ENCODE peak calls at places on chromosome 19, in six cellular contexts. One of them, this sample, is unnamed.

GRCh38 chr19:56949651-56950050 is 109.1 kb upstream of the PEG3 start:
- DNase-seq in fibroblast of the aortic adventitia: no peak
- DNase-seq in AG09309: no peak
- DNase-seq in PC-9: no peak
- DNase-seq in progenitor cell of endocrine pancreas: no peak
- DNase-seq in heart left ventricle: no peak
- DNase-seq in this sample: no peak

GRCh38 chr19:40331052-40331451 is 17.1 kb downstream of the C19orf47 start:
- DNase-seq in fibroblast of the aortic adventitia: peak; percentile 3
- DNase-seq in AG09309: no peak
- DNase-seq in PC-9: no peak
- DNase-seq in progenitor cell of endocrine pancreas: no peak
- DNase-seq in heart left ventricle: no peak
- DNase-seq in this sample: no peak

GRCh38 chr19:48511800-48512503 is at the start of gene LMTK3:
- DNase-seq in fibroblast of the aortic adventitia: peak; percentile 16
- DNase-seq in AG09309: no peak
- DNase-seq in PC-9: no peak
- DNase-seq in progenitor cell of endocrine pancreas: no peak
- DNase-seq in heart left ventricle: no peak
- DNase-seq in this sample: no peak

GRCh38 chr19:6828306-6828697 is 55.8 kb downstream of the VAV1 start:
- DNase-seq in fibroblast of the aortic adventitia: no peak
- DNase-seq in AG09309: no peak
- DNase-seq in PC-9: peak; percentile 84
- DNase-seq in progenitor cell of endocrine pancreas: no peak
- DNase-seq in heart left ventricle: no peak
- DNase-seq in this sample: no peak

GRCh38 chr19:54316746-54317107 is 3.8 kb upstream of the LILRA5 start:
- DNase-seq in fibroblast of the aortic adventitia: no peak
- DNase-seq in AG09309: no peak
- DNase-seq in PC-9: no peak
- DNase-seq in progenitor cell of endocrine pancreas: no peak
- DNase-seq in heart left ventricle: no peak
- DNase-seq in this sample: no peak

GRCh38 chr19:29365836-29366417 is 153.0 kb upstream of the UQCRFS1 start:
- DNase-seq in fibroblast of the aortic adventitia: no peak
- DNase-seq in AG09309: no peak
- DNase-seq in PC-9: no peak
- DNase-seq in progenitor cell of endocrine pancreas: no peak
- DNase-seq in heart left ventricle: no peak
- DNase-seq in this sample: no peak

GRCh38 chr19:42113641-42114348 is 18.5 kb downstream of the POU2F2 start:
- DNase-seq in fibroblast of the aortic adventitia: peak; percentile 94
- DNase-seq in AG09309: peak; percentile 91
- DNase-seq in PC-9: peak; percentile 49
- DNase-seq in progenitor cell of endocrine pancreas: no peak
- DNase-seq in heart left ventricle: no peak
- DNase-seq in this sample: peak; percentile 46

GRCh38 chr19:35000647-35001501 is 751 bp downstream of the GRAMD1A start:
- DNase-seq in fibroblast of the aortic adventitia: peak; percentile 41
- DNase-seq in AG09309: no peak
- DNase-seq in PC-9: no peak
- DNase-seq in progenitor cell of endocrine pancreas: no peak
- DNase-seq in heart left ventricle: no peak
- DNase-seq in this sample: peak; percentile 30

GRCh38 chr19:41302624-41303351 is 7.2 kb upstream of the CCDC97 start:
- DNase-seq in fibroblast of the aortic adventitia: no peak
- DNase-seq in AG09309: no peak
- DNase-seq in PC-9: no peak
- DNase-seq in progenitor cell of endocrine pancreas: no peak
- DNase-seq in heart left ventricle: no peak
- DNase-seq in this sample: no peak

GRCh38 chr19:8552810-8553209 is 24.4 kb downstream of the MYO1F start:
- DNase-seq in fibroblast of the aortic adventitia: peak; percentile 27
- DNase-seq in AG09309: no peak
- DNase-seq in PC-9: no peak
- DNase-seq in progenitor cell of endocrine pancreas: no peak
- DNase-seq in heart left ventricle: no peak
- DNase-seq in this sample: peak; percentile 17

DNA sequence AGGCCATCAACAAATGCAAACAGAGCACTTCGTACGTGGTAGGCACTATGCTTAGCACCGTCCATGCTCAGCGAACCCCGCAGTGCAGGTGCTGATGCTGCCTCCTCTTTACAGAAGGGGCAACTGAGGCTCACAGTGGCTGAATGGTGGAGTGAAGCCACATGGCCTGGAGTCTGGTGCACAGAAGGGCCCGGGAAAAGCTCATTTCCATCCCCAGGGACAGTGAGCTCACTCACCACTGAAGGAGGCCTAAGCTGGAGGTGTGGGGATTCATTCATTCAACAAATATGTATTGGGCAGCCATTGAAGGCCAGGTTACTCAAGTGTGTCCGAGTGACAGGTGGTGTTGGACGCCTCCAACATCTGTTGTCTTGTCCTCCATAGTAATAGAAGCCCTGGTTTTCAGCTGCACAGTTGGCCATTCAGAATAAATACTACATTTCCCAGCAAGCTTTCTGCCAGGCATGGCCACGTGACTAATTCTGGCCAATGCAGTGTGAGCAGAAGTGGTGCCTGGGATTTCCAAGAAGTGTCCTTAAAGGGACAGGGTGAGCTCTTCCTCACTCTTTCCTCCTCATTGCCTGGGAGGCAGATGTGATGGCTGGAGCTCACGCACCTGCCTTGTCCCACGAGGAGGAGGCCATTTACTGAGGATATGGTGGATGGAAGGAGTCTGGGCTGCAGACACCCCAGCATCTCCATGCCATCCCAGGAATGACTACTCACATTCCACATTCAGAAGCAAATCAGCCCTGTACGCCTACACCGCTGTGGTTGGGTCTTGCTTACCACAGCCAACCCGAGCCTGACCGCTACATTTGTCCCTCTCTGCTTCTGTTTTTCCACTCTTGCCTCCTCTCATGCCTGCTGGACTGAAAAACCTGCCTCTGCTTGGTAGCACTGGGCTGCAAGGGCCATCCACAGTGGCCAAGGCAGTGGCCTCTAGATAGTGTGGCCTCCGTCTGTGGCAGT is 2.3 kb upstream of the ZNRF4 start:
- DNase-seq in fibroblast of the aortic adventitia: no peak
- DNase-seq in AG09309: no peak
- DNase-seq in PC-9: peak; percentile 23
- DNase-seq in progenitor cell of endocrine pancreas: no peak
- DNase-seq in heart left ventricle: no peak
- DNase-seq in this sample: no peak
- TF ChIP-seq CTCF in fibroblast of the aortic adventitia: no peak
- TF ChIP-seq CTCF in AG09309: no peak
- TF ChIP-seq CTCF in PC-9: no peak
- TF ChIP-seq CTCF in progenitor cell of endocrine pancreas: no peak
- TF ChIP-seq CTCF in heart left ventricle: no peak
- TF ChIP-seq CTCF in this sample: no peak

GRCh38 chr19:24046550-24046949 is 40.4 kb upstream of the ZNF254 start:
- DNase-seq in fibroblast of the aortic adventitia: no peak
- DNase-seq in AG09309: no peak
- DNase-seq in PC-9: no peak
- DNase-seq in progenitor cell of endocrine pancreas: no peak
- DNase-seq in heart left ventricle: no peak
- DNase-seq in this sample: no peak

GRCh38 chr19:24052811-24053210 is 34.2 kb upstream of the ZNF254 start:
- DNase-seq in fibroblast of the aortic adventitia: no peak
- DNase-seq in AG09309: no peak
- DNase-seq in PC-9: no peak
- DNase-seq in progenitor cell of endocrine pancreas: no peak
- DNase-seq in heart left ventricle: no peak
- DNase-seq in this sample: no peak

GRCh38 chr19:24051516-24051915 is 35.5 kb upstream of the ZNF254 start:
- DNase-seq in fibroblast of the aortic adventitia: no peak
- DNase-seq in AG09309: no peak
- DNase-seq in PC-9: no peak
- DNase-seq in progenitor cell of endocrine pancreas: no peak
- DNase-seq in heart left ventricle: no peak
- DNase-seq in this sample: no peak

GRCh38 chr19:24049537-24049936 is 37.5 kb upstream of the ZNF254 start:
- DNase-seq in fibroblast of the aortic adventitia: no peak
- DNase-seq in AG09309: no peak
- DNase-seq in PC-9: no peak
- DNase-seq in progenitor cell of endocrine pancreas: no peak
- DNase-seq in heart left ventricle: no peak
- DNase-seq in this sample: no peak

DNA sequence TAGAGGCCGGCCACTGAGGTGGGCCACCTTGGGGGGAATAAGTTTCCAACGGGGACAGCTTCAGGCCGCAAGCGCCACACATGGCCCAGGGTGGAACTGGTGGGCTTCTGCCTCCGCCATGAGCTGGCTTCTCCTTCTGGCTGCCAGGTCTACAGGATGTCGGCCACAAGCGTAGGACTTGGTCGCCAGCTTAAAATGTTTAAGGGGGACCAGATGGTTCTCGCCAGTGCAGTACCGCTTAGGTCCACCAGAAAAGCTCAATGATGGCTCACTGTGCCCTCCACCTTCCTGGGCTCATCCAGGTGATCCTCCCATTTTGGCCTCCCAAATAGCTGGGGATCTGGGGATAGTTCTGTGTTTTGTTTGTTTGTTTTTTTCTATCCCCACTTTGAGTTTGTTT is 38.7 kb upstream of the ZNF254 start:
- DNase-seq in fibroblast of the aortic adventitia: no peak
- DNase-seq in AG09309: no peak
- DNase-seq in PC-9: no peak
- DNase-seq in progenitor cell of endocrine pancreas: no peak
- DNase-seq in heart left ventricle: no peak
- DNase-seq in this sample: no peak
- TF ChIP-seq CTCF in fibroblast of the aortic adventitia: no peak
- TF ChIP-seq CTCF in AG09309: no peak
- TF ChIP-seq CTCF in PC-9: no peak
- TF ChIP-seq CTCF in progenitor cell of endocrine pancreas: no peak
- TF ChIP-seq CTCF in heart left ventricle: no peak
- TF ChIP-seq CTCF in this sample: peak; percentile 16

GRCh38 chr19:36108684-36109083 is 2.3 kb upstream of the OVOL3 start:
- DNase-seq in fibroblast of the aortic adventitia: no peak
- DNase-seq in AG09309: no peak
- DNase-seq in PC-9: no peak
- DNase-seq in progenitor cell of endocrine pancreas: no peak
- DNase-seq in heart left ventricle: no peak
- DNase-seq in this sample: no peak
- TF ChIP-seq CTCF in fibroblast of the aortic adventitia: no peak
- TF ChIP-seq CTCF in AG09309: no peak
- TF ChIP-seq CTCF in PC-9: no peak
- TF ChIP-seq CTCF in progenitor cell of endocrine pancreas: no peak
- TF ChIP-seq CTCF in heart left ventricle: no peak
- TF ChIP-seq CTCF in this sample: no peak

GRCh38 chr19:10871711-10872550 is 578 bp downstream of the CARM1 start:
- DNase-seq in fibroblast of the aortic adventitia: no peak
- DNase-seq in AG09309: no peak
- DNase-seq in PC-9: peak; percentile 31
- DNase-seq in progenitor cell of endocrine pancreas: peak; percentile 39
- DNase-seq in heart left ventricle: peak; percentile 80
- DNase-seq in this sample: peak; percentile 36
- TF ChIP-seq CTCF in fibroblast of the aortic adventitia: peak; percentile 33
- TF ChIP-seq CTCF in AG09309: no peak
- TF ChIP-seq CTCF in PC-9: no peak
- TF ChIP-seq CTCF in progenitor cell of endocrine pancreas: peak; percentile 46
- TF ChIP-seq CTCF in heart left ventricle: no peak
- TF ChIP-seq CTCF in this sample: peak; percentile 18

DNA sequence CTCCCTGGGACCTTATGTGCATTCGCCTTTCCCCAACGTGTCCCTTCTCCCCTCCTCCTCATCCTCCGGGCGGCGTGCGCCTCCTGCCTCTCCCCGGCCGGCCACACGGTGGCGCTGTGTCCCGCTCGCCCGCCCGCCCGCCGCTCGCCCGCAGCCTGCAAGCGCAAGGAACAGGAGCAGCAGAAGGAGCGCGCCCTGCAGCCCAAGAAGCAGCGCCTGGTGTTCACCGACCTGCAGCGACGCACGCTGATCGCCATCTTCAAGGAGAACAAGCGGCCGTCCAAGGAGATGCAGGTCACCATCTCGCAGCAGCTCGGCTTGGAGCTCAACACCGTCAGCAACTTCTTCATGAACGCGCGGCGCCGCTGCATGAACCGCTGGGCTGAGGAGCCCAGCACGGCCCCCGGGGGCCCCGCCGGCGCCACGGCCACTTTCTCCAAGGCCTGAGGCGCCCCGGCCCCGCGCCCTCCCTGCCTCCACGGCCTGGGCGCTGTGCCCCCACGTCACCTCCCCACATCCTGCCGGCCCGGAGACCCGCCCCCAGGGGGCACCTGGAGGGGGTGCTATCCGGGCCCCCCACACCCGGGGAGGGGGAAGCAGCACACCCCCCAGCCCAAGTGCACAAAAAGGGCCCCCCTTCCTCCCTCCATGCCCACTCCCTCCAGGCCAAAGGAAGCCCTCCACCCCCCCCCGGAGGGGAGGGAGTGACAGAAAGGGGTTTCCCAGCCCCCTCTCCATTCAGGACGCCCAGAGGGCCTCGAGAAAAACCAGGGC is 21.9 kb downstream of the ONECUT3 start:
- DNase-seq in fibroblast of the aortic adventitia: no peak
- DNase-seq in AG09309: no peak
- DNase-seq in PC-9: no peak
- DNase-seq in progenitor cell of endocrine pancreas: no peak
- DNase-seq in heart left ventricle: no peak
- DNase-seq in this sample: no peak
- TF ChIP-seq CTCF in fibroblast of the aortic adventitia: peak; percentile 25
- TF ChIP-seq CTCF in AG09309: peak; percentile 26
- TF ChIP-seq CTCF in PC-9: peak; percentile 67
- TF ChIP-seq CTCF in progenitor cell of endocrine pancreas: peak; percentile 63
- TF ChIP-seq CTCF in heart left ventricle: no peak
- TF ChIP-seq CTCF in this sample: peak; percentile 88

GRCh38 chr19:11989112-11989456 is 24.2 kb downstream of the ZNF763 start:
- DNase-seq in fibroblast of the aortic adventitia: no peak
- DNase-seq in AG09309: no peak
- DNase-seq in PC-9: no peak
- DNase-seq in progenitor cell of endocrine pancreas: no peak
- DNase-seq in heart left ventricle: no peak
- DNase-seq in this sample: no peak
- TF ChIP-seq CTCF in fibroblast of the aortic adventitia: no peak
- TF ChIP-seq CTCF in AG09309: no peak
- TF ChIP-seq CTCF in PC-9: peak; percentile 9
- TF ChIP-seq CTCF in progenitor cell of endocrine pancreas: no peak
- TF ChIP-seq CTCF in heart left ventricle: no peak
- TF ChIP-seq CTCF in this sample: no peak

DNA sequence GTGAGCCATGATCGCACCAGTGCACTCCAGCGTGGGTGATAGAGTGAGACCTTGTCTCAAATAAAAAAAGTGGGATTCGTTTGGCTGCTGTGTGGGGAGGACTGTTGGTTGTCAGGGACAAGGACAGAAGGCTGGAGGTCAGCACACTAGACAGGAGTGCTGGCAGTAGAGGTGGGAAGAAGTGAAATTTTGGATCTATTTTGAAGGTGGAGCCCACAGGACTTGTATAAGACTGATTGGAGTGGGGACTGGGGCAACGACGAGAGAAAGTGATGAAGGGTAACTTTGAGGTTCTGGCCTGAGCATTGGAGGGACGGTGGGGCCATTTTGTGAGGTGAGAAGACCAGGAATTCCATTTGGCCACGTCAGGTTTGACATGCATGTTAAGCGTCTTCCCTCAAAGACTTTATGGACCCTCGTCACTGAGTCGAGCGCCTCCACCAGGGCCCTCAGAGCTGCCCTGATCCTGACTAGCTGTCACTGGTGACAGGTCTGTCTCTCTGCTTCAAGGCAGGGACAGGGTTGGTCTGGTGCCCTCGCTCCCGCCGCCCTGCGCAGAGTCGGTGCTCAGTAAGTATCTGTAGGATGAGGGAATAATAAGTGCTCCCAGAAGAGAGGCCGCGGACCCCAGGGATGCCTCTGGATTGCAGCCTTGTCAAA is 673 bp downstream of the CTU1 start:
- DNase-seq in fibroblast of the aortic adventitia: peak; percentile 20
- DNase-seq in AG09309: no peak
- DNase-seq in PC-9: no peak
- DNase-seq in progenitor cell of endocrine pancreas: no peak
- DNase-seq in heart left ventricle: no peak
- DNase-seq in this sample: peak; percentile 18
- TF ChIP-seq CTCF in fibroblast of the aortic adventitia: no peak
- TF ChIP-seq CTCF in AG09309: no peak
- TF ChIP-seq CTCF in PC-9: no peak
- TF ChIP-seq CTCF in progenitor cell of endocrine pancreas: no peak
- TF ChIP-seq CTCF in heart left ventricle: no peak
- TF ChIP-seq CTCF in this sample: no peak